ENCODE peak calls at places on chromosomes 12 and 14, in four cellular contexts. One of them, this sample, is unnamed.

GRCh38 chr12:115155665-115156645 is 472.0 kb upstream of the TBX3 start:
- DNase-seq in K562: no peak
- DNase-seq in GM12878: no peak
- DNase-seq in HepG2: no peak
- DNase-seq in this sample: no peak

GRCh38 chr12:13304924-13305323 is 108.4 kb downstream of the EMP1 start:
- DNase-seq in K562: no peak
- DNase-seq in GM12878: no peak
- DNase-seq in HepG2: no peak
- DNase-seq in this sample: no peak

GRCh38 chr14:51596473-51596870 is 55.2 kb upstream of the FRMD6 start:
- DNase-seq in K562: no peak
- DNase-seq in GM12878: no peak
- DNase-seq in HepG2: no peak
- DNase-seq in this sample: no peak

GRCh38 chr14:79543966-79544365 is 667.3 kb downstream of the DIO2 start:
- DNase-seq in K562: no peak
- DNase-seq in GM12878: no peak
- DNase-seq in HepG2: no peak
- DNase-seq in this sample: peak; percentile 38

GRCh38 chr12:24795699-24796385 is 153.1 kb downstream of the BCAT1 start:
- DNase-seq in K562: no peak
- DNase-seq in GM12878: no peak
- DNase-seq in HepG2: no peak
- DNase-seq in this sample: no peak

GRCh38 chr12:92424338-92424737 is 278.5 kb upstream of the PLEKHG7 start:
- DNase-seq in K562: no peak
- DNase-seq in GM12878: no peak
- DNase-seq in HepG2: no peak
- DNase-seq in this sample: peak; percentile 14

GRCh38 chr12:122333142-122334087 is 67.1 kb upstream of the VPS33A start:
- DNase-seq in K562: peak; percentile 67
- DNase-seq in GM12878: no peak
- DNase-seq in HepG2: no peak
- DNase-seq in this sample: no peak

GRCh38 chr12:27523305-27523641 is 733 bp upstream of the PPFIBP1 start:
- DNase-seq in K562: no peak
- DNase-seq in GM12878: no peak
- DNase-seq in HepG2: no peak
- DNase-seq in this sample: no peak

GRCh38 chr14:102088012-102088792 is 1.4 kb upstream of the HSP90AA1 start:
- DNase-seq in K562: peak; percentile 64
- DNase-seq in GM12878: peak; percentile 21
- DNase-seq in HepG2: no peak
- DNase-seq in this sample: peak; percentile 72

GRCh38 chr14:76967788-76968187 is 60.7 kb downstream of the IRF2BPL start:
- DNase-seq in K562: no peak
- DNase-seq in GM12878: no peak
- DNase-seq in HepG2: no peak
- DNase-seq in this sample: no peak

DNA sequence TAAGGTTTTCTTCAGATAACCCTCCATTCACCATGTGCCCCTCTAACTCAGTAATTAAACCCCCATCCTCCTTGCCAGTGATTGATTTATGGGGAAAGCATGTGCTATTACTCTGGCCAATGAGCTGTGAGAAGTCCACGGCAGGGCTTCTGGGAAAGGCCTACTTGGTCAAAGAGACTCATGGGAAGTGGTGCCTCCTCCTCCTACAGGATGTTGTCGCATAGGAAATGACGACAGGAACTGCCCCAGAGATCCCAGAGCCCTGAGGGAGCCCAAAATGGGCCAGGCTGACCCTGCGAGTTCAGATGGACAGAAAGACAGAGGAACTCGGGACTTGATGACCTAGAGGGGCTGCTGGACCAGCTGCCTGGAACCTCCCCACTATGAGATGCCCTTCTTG is 938.1 kb upstream of the TMEM132C start:
- DNase-seq in K562: peak; percentile 5
- DNase-seq in GM12878: no peak
- DNase-seq in HepG2: no peak
- DNase-seq in this sample: no peak
- TF ChIP-seq NR2C2 in K562: no peak
- TF ChIP-seq NR2C2 in GM12878: no peak
- TF ChIP-seq NR2C2 in HepG2: no peak
- TF ChIP-seq NR2C2 in this sample: no peak

DNA sequence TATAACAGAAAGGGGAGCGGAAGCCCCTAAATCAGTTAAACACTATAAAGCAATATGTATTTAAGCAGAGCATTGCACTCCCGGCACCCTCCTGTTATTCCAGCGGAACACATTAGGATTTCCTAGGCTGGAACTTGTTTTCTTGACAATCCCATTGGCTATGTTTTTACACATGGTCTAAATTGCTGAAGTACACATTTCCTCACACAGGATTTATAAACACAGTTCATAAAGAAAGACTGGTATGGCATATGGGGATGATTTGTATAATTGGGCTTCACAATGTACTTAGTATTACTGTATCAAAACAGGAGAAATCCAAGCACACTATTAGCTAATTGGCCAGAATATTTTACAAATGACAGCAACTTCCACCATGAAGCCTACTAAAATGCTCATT is 23.3 kb downstream of the PAX9 start:
- DNase-seq in K562: no peak
- DNase-seq in GM12878: no peak
- DNase-seq in HepG2: no peak
- DNase-seq in this sample: no peak
- TF ChIP-seq NR2C2 in K562: no peak
- TF ChIP-seq NR2C2 in GM12878: no peak
- TF ChIP-seq NR2C2 in HepG2: no peak
- TF ChIP-seq NR2C2 in this sample: no peak

GRCh38 chr12:107219301-107219700 is 126.0 kb upstream of the CRY1 start:
- DNase-seq in K562: no peak
- DNase-seq in GM12878: no peak
- DNase-seq in HepG2: no peak
- DNase-seq in this sample: no peak

GRCh38 chr12:107223816-107224215 is 130.5 kb upstream of the CRY1 start:
- DNase-seq in K562: no peak
- DNase-seq in GM12878: no peak
- DNase-seq in HepG2: no peak
- DNase-seq in this sample: no peak

GRCh38 chr12:107225626-107226025 is 132.3 kb upstream of the CRY1 start:
- DNase-seq in K562: no peak
- DNase-seq in GM12878: no peak
- DNase-seq in HepG2: peak; percentile 65
- DNase-seq in this sample: peak; percentile 44

DNA sequence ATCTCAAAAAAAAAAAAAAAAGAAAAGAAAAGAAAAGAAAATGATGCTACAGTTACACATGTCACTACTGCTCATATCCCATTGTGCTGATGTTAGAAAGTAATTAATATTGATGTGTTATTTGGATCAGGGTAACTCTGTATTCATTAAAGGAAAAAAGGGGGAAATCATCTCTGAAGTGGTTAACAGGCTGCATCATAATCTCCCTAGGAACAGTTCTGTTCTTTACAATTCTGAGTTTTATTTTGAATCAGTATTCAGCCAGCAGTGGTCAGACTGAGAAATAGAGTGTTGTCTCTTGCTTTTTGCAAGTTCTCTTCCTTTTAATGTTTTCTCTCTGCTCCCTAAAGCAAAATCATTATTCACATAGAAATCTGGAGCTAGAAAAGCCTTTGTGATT is 128.6 kb upstream of the CRY1 start:
- DNase-seq in K562: no peak
- DNase-seq in GM12878: no peak
- DNase-seq in HepG2: no peak
- DNase-seq in this sample: no peak
- TF ChIP-seq NR2C2 in K562: no peak
- TF ChIP-seq NR2C2 in GM12878: no peak
- TF ChIP-seq NR2C2 in HepG2: no peak
- TF ChIP-seq NR2C2 in this sample: no peak

DNA sequence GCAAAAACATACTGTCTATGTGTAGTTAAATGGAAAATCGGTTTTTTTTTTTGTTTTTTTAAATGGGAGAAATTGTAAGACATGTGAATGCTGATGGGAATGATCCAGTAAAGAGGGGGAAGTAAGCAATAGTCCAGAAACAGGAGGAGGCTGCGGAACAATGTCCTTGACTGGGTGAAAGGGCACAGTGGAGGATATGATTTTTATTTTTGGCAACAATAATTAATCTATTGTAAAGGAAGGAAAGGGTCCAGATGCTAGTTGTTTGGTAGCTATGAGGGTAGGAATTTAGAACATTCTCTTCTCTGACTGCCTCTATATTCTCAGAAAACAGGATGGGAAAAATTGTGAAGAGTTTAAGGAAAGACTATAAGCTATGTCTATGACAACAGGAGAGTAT is 76.6 kb downstream of the RPL10L start:
- DNase-seq in K562: no peak
- DNase-seq in GM12878: no peak
- DNase-seq in HepG2: no peak
- DNase-seq in this sample: no peak
- TF ChIP-seq NR2C2 in K562: no peak
- TF ChIP-seq NR2C2 in GM12878: no peak
- TF ChIP-seq NR2C2 in HepG2: no peak
- TF ChIP-seq NR2C2 in this sample: no peak

GRCh38 chr12:88417531-88417930 is 162.7 kb downstream of the KITLG start:
- DNase-seq in K562: no peak
- DNase-seq in GM12878: no peak
- DNase-seq in HepG2: no peak
- DNase-seq in this sample: no peak
- TF ChIP-seq NR2C2 in K562: no peak
- TF ChIP-seq NR2C2 in GM12878: no peak
- TF ChIP-seq NR2C2 in HepG2: no peak
- TF ChIP-seq NR2C2 in this sample: no peak

GRCh38 chr12:57552306-57552651 is 2.4 kb downstream of the KIF5A start:
- DNase-seq in K562: peak; percentile 88
- DNase-seq in GM12878: no peak
- DNase-seq in HepG2: no peak
- DNase-seq in this sample: no peak
- TF ChIP-seq NR2C2 in K562: no peak
- TF ChIP-seq NR2C2 in GM12878: no peak
- TF ChIP-seq NR2C2 in HepG2: no peak
- TF ChIP-seq NR2C2 in this sample: no peak

This sample was measured in WTC11.